ENCODE peak calls at places on chromosomes 2 and 18, in six cellular contexts. B is RWPE2, F is PC-9, P is left ventricle myocardium inferior, L is fibroblast of mammary gland, C is cardiac fibroblast. E is an unnamed sample.
A peak's percentile ranks its signal among the peaks of the same experiment; 100 is the strongest.

GRCh38 chr2:235106874-235107639 is 155.2 kb downstream of the SH3BP4 start:
- DNase-seq in C (peak; percentile 84), L (peak; percentile 75), P (peak; percentile 63), F (peak; percentile 72), B (no peak), E (peak; percentile 69)

GRCh38 chr2:65731476-65731875 is 299.1 kb upstream of the SPRED2 start:
- DNase-seq in C (no peak), F (no peak), P (no peak), B (no peak), L (no peak), E (no peak)

GRCh38 chr18:1014951-1015627 is 110.4 kb downstream of the ADCYAP1 start:
- DNase-seq in C (peak; percentile 82), B (no peak), F (no peak), P (no peak), L (no peak), E (no peak)

GRCh38 chr2:188415754-188416083 is 124.0 kb downstream of the GULP1 start:
- DNase-seq in F (no peak), P (no peak), L (no peak), C (no peak), B (no peak), E (no peak)

GRCh38 chr2:111905990-111906735 is 7.8 kb downstream of the MERTK start:
- DNase-seq in B (no peak), P (no peak), L (no peak), C (peak; percentile 26), F (peak; percentile 58), E (no peak)

GRCh38 chr2:95359501-95359930 is 43.0 kb upstream of the FAHD2A start:
- DNase-seq in C (no peak), B (peak; percentile 29), L (no peak), P (peak; percentile 14), F (no peak), E (no peak)

GRCh38 chr2:107025869-107026380 is 140.0 kb upstream of the ST6GAL2 start:
- DNase-seq in P (no peak), F (no peak), C (peak; percentile 1), B (no peak), L (peak; percentile 56), E (no peak)

GRCh38 chr2:70978388-70979357 is at the start of gene ANKRD53:
- DNase-seq in P (peak; percentile 53), B (no peak), C (peak; percentile 56), F (no peak), L (peak; percentile 36), E (peak; percentile 53)

GRCh38 chr2:50951416-50951815 is 80.5 kb downstream of the NRXN1 start:
- DNase-seq in F (no peak), P (no peak), B (no peak), C (peak; percentile 2), L (peak; percentile 28), E (no peak)

GRCh38 chr2:217790195-217790594 is 212.6 kb downstream of the TNS1 start:
- DNase-seq in F (no peak), C (no peak), B (no peak), L (peak; percentile 51), P (no peak), E (no peak)

GRCh38 chr18:26818461-26818860 is 47.0 kb downstream of the AQP4 start:
- DNase-seq in F (no peak), L (no peak), C (no peak), P (no peak), B (no peak), E (no peak)

GRCh38 chr2:174563530-174564282 is 33.9 kb downstream of the WIPF1 start:
- DNase-seq in B (no peak), P (no peak), L (no peak), F (no peak), C (no peak), E (no peak)

GRCh38 chr18:58591286-58591685 is 37.6 kb downstream of the ALPK2 start:
- DNase-seq in B (no peak), L (no peak), F (no peak), C (no peak), P (no peak), E (no peak)

GRCh38 chr2:198137733-198138132 is 333.3 kb downstream of the PLCL1 start:
- DNase-seq in P (no peak), F (no peak), B (no peak), C (no peak), L (no peak), E (no peak)

GRCh38 chr2:58521803-58522602 is 280.9 kb upstream of the FANCL start:
- DNase-seq in L (peak; percentile 2), C (no peak), F (no peak), P (no peak), B (no peak), E (no peak)

GRCh38 chr18:54776282-54776977 is 51.8 kb upstream of the RAB27B start:
- DNase-seq in B (peak; percentile 84), P (no peak), C (peak; percentile 97), L (peak; percentile 99), F (peak; percentile 97), E (no peak)

GRCh38 chr2:134272831-134273230 is 19.0 kb downstream of the MGAT5 start:
- DNase-seq in C (no peak), F (no peak), L (no peak), P (no peak), B (no peak), E (no peak)

GRCh38 chr2:215553946-215554345 is 118.1 kb upstream of the FN1 start:
- DNase-seq in P (no peak), F (no peak), L (no peak), C (no peak), B (no peak), E (no peak)

GRCh38 chr2:106990307-106990706 is 104.3 kb upstream of the ST6GAL2 start:
- DNase-seq in B (no peak), P (no peak), L (peak; percentile 89), F (no peak), C (peak; percentile 42), E (no peak)

GRCh38 chr2:121598087-121598486 is 51.2 kb downstream of the CLASP1 start:
- DNase-seq in F (no peak), P (no peak), B (no peak), C (no peak), L (no peak), E (no peak)

GRCh38 chr2:128773641-128774319 is 455.1 kb upstream of the HS6ST1 start:
- DNase-seq in L (no peak), C (no peak), F (no peak), P (no peak), B (no peak), E (no peak)

GRCh38 chr2:200905618-200906296 is 16.6 kb downstream of the NIF3L1 start:
- DNase-seq in F (peak; percentile 46), C (peak; percentile 84), L (peak; percentile 74), B (no peak), P (peak; percentile 69), E (peak; percentile 65)

GRCh38 chr2:74002515-74003391 is 18.0 kb downstream of the TET3 start:
- DNase-seq in L (peak; percentile 67), F (no peak), C (peak; percentile 88), B (no peak), P (peak; percentile 88), E (peak; percentile 88)

GRCh38 chr2:63842149-63843061 is 709 bp downstream of the UGP2 start:
- DNase-seq in B (no peak), F (peak; percentile 71), C (peak; percentile 82), P (no peak), L (peak; percentile 81), E (peak; percentile 13)

GRCh38 chr2:231065966-231066365 is 9.3 kb downstream of the PSMD1 start:
- DNase-seq in B (no peak), P (no peak), C (no peak), F (no peak), L (no peak), E (no peak)
- TF ChIP-seq CTCF in B (no peak), P (no peak), C (no peak), F (no peak), L (no peak), E (no peak)

GRCh38 chr2:54008439-54008838 is 37.6 kb upstream of the PSME4 start:
- DNase-seq in P (no peak), B (no peak), C (no peak), F (no peak), L (no peak), E (no peak)
- H3K4me3 ChIP-seq in P (no peak overlapping the region), B (no peak overlapping the region), C (no peak overlapping the region), F (no peak overlapping the region), L (no peak overlapping the region), E (no peak overlapping the region)

GRCh38 chr2:227774011-227774624 is 28.4 kb downstream of the SCYGR8 start:
- DNase-seq in F (no peak), P (no peak), B (no peak), L (no peak), C (no peak), E (no peak)
- TF ChIP-seq CTCF in F (no peak), P (no peak), B (no peak), L (no peak), C (peak; percentile 12), E (no peak)

GRCh38 chr18:63099026-63099840 is 220.3 kb downstream of the BCL2 start:
- DNase-seq in L (no peak), P (no peak), C (no peak), B (no peak), F (no peak), E (no peak)
- H3K4me3 ChIP-seq in L (no peak overlapping the region), P (no peak overlapping the region), C (no peak overlapping the region), B (no peak overlapping the region), F (no peak overlapping the region), E (no peak overlapping the region)

GRCh38 chr2:16313235-16313980 is 352.2 kb downstream of the CYRIA start:
- DNase-seq in F (no peak), P (no peak), B (no peak), L (no peak), C (no peak), E (no peak)

GRCh38 chr2:16311521-16312440 is 353.9 kb downstream of the CYRIA start:
- DNase-seq in C (no peak), B (no peak), F (no peak), L (no peak), P (no peak), E (no peak)

GRCh38 chr2:16312771-16313170 is 352.9 kb downstream of the CYRIA start:
- DNase-seq in C (no peak), B (no peak), P (no peak), F (no peak), L (no peak), E (no peak)

GRCh38 chr2:16305191-16305590 is 360.4 kb downstream of the CYRIA start:
- DNase-seq in F (no peak), B (no peak), C (no peak), L (no peak), P (no peak), E (no peak)

GRCh38 chr2:16308816-16309215 is 356.8 kb downstream of the CYRIA start:
- DNase-seq in L (no peak), F (no peak), C (no peak), P (no peak), B (no peak), E (no peak)
- TF ChIP-seq CTCF in L (no peak), F (no peak), C (no peak), P (no peak), B (no peak), E (no peak)

DNA sequence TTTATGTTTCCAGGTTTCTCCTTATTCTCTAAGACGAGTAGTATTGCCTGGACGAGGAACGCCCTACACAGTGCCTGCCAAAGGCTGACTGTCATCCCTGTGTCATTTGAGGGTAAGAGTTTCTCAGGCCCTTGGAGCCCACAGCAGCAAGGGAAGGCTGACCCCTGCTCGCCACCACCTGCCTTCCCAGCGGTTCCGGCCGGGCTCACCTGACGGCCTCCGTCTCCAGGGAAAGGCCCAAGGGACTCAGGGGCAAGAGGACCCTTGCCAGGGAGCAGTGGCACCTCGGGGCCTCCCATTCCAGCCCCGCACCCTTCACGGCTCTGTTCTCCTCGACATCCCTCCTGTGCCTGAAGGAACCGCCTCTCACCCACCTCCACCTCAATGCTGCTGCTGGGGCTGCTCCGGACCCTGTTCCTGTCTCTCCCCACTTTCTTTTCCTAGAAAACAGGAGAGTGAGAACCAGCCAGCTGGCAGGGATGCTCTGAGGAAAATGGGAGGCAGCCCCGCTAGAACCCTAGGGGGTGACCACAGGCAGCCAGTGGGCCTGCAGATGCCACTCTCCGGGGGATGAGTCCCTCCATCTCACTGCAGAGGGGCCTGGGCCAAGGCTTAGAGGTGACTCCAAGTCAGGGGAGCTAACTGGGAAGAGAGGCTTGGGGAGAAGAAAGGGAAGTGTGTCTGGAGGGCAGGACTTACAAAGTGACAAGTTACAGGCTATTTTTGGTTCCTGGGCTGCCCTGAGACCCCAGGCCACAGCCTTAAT is 1.8 kb downstream of the LIMS2 start:
- DNase-seq in F (no peak), L (no peak), C (no peak), P (no peak), B (no peak), E (no peak)
- H3K4me3 ChIP-seq in F (no peak overlapping the region), L (no peak overlapping the region), C (no peak overlapping the region), P (peak overlapping the region; percentile 94), B (no peak overlapping the region), E (peak overlapping the region; percentile 95)

E was measured in heart right ventricle.